ENCODE peak calls at places on chromosomes 5 and 9, in five cellular contexts. A, S, I, W and D are unnamed samples.

GRCh38 chr5:452856-453710 is 10.1 kb downstream of the EXOC3 start:
- DNase-seq in W (no peak), S (no peak), I (no peak), A (no peak), D (no peak)

GRCh38 chr5:132180134-132180745 is 47.4 kb downstream of the P4HA2 start:
- DNase-seq in S (peak), I (no peak), A (peak), W (peak), D (peak)

GRCh38 chr5:81354093-81354492 is 39.8 kb downstream of the ACOT12 start:
- DNase-seq in S (no peak), W (no peak), A (no peak), I (no peak), D (no peak)

GRCh38 chr9:5449521-5450359 is 602 bp upstream of the CD274 start:
- DNase-seq in A (no peak), I (no peak), S (no peak), W (no peak), D (no peak)

GRCh38 chr5:1011741-1012315 is 3.2 kb downstream of the NKD2 start:
- DNase-seq in W (no peak), S (no peak), I (no peak), A (no peak), D (no peak)

GRCh38 chr9:106862115-106862945 is 636 bp upstream of the ZNF462 start:
- DNase-seq in I (no peak), S (no peak), W (peak), A (no peak), D (peak)

GRCh38 chr9:137311171-137311970 is 9.3 kb upstream of the NRARP start:
- DNase-seq in I (no peak), W (no peak), S (peak), A (no peak), D (peak)

GRCh38 chr9:124771867-124772621 is 933 bp upstream of the NR6A1 start:
- DNase-seq in I (no peak), W (peak), S (peak), A (peak), D (peak)

GRCh38 chr9:128191406-128192046 is at the start of gene CIZ1:
- DNase-seq in W (peak), S (peak), I (no peak), A (peak), D (peak)

GRCh38 chr9:111957856-111958631 is 61.4 kb downstream of the UGCG start:
- DNase-seq in W (no peak), A (no peak), I (no peak), S (no peak), D (no peak)

GRCh38 chr5:9401786-9402472 is 143.9 kb downstream of the SEMA5A start:
- DNase-seq in W (no peak), S (no peak), I (no peak), A (no peak), D (no peak)

GRCh38 chr5:83493644-83494043 is 22.1 kb downstream of the VCAN start:
- DNase-seq in A (no peak), W (no peak), I (no peak), S (no peak), D (no peak)

GRCh38 chr5:51380603-51381207 is 2.5 kb upstream of the ISL1 start:
- DNase-seq in W (peak), A (peak), I (no peak), S (peak), D (peak)

GRCh38 chr9:114338187-114338586 is 8.5 kb downstream of the ORM2 start:
- DNase-seq in I (no peak), A (no peak), S (no peak), W (no peak), D (no peak)

GRCh38 chr5:92713361-92713875 is 867.6 kb downstream of the NR2F1-AS1 start:
- DNase-seq in W (no peak), I (no peak), A (no peak), S (no peak), D (no peak)

GRCh38 chr9:113988951-113989780 is 88.9 kb downstream of the AMBP start:
- DNase-seq in S (no peak), I (no peak), A (no peak), W (no peak), D (no peak)

GRCh38 chr5:169706758-169707450 is 69.8 kb downstream of the DOCK2 start:
- DNase-seq in W (peak), A (no peak), S (no peak), I (no peak), D (no peak)

GRCh38 chr5:90899014-90899604 is 340.5 kb downstream of the ADGRV1 start:
- DNase-seq in S (no peak), I (no peak), W (no peak), A (peak), D (no peak)

DNA sequence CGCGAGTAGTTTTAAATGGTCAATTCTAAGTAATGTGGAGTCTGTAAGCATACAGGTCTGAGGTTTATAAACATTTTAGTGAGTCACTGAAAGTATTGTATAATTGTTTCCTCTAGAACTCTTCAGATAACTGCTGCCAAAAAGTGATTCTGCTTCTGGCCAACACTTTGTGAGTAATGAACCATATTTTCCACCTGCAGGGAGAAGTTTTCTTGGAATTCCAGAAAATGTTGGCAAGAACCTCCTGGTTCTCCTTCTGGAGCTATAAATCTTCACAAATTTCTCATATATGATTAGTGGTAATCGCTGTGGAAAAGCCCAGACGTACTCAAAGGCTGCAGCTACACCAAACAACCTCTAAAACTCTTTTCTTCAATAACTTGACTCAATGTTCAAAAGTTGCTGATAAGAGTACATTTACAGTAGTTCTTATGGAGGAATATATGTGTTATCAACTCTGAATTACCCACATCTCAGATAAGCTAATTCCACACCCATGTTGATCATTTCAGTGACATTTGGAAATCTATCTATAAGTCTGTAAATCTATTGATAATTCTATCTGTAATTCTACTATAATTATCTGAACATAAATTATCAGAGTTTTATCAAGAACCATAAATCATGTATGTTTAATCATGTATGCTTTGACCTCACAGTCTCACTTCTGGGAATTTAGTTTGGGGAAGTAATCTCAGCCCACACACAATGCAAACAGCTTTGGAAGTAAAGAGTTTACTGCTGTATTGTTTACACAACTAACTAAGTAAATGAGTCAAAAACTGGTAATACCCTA is 74.1 kb downstream of the FNBP1 start:
- DNase-seq in A (no peak), W (no peak), I (no peak), S (no peak), D (no peak)
- TF ChIP-seq SMC3 in A (no peak), W (no peak), I (no peak), S (no peak), D (no peak)

GRCh38 chr5:52924458-52924857 is 64.7 kb upstream of the ITGA2 start:
- DNase-seq in S (no peak), W (no peak), A (no peak), I (no peak), D (no peak)

GRCh38 chr5:52925001-52925400 is 64.2 kb upstream of the ITGA2 start:
- DNase-seq in W (no peak), A (no peak), S (no peak), I (no peak), D (no peak)

GRCh38 chr5:52920929-52921328 is 68.2 kb upstream of the ITGA2 start:
- DNase-seq in A (no peak), W (no peak), S (no peak), I (no peak), D (no peak)

GRCh38 chr5:52922384-52922783 is 66.8 kb upstream of the ITGA2 start:
- DNase-seq in I (no peak), S (no peak), A (peak), W (peak), D (no peak)
- TF ChIP-seq REST in I (no peak), S (no peak), A (no peak), W (no peak), D (no peak)

DNA sequence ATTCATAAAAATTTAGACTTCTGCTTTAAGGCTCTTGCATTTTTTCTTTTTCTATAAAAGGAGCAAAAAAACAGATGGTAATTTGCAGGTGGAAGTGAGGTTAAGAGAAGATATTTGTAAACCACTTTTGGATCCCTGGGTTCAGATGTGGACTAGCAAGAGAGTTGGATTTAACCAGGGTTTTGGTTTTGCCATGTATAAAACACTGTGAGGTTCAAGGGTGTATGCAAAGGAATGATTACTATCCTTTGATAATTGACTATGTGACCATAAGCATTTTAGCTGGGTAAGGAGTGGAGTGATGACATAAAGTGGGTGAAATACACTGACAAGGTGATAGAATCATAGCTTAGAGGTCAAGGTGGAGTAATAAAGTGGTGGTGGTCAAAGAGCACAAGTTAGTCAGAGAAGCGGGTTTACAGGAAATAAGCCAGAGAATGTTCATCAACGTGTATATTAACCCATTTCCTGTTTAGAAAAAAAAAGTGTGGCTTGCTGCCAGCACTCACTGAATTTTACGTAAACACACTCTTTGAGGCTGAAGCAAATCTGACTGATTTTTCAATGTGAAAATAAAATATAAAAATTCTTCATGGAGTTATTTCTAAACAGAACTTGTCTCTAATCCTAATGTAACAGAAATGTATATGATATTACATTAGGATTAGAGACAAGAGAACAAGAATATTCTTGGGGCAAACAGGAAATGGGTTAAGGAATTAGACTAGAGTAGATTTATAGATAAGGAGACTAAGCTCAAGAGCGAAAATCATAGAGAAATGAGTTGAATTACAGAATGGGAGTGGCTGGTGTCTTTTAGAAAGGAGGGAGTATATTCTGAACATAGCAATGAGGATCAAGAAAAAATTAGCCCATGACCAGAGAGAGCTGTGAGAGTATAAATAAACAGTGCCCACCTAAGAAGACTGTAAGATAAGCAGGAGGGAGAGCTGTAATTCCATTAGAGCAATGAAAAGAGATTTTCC is 74.5 kb downstream of the CDKN2A start:
- DNase-seq in I (peak), A (peak), W (no peak), S (no peak), D (peak)
- TF ChIP-seq SMC3 in I (no peak), A (no peak), W (no peak), S (no peak), D (no peak)

GRCh38 chr5:43418561-43418960 is 6.4 kb upstream of the CCL28 start:
- DNase-seq in A (no peak), I (no peak), S (no peak), W (no peak), D (no peak)

GRCh38 chr5:43421450-43422133 is 9.4 kb upstream of the CCL28 start:
- DNase-seq in I (no peak), W (no peak), A (no peak), S (no peak), D (no peak)

GRCh38 chr5:43425965-43426364 is 13.8 kb upstream of the CCL28 start:
- DNase-seq in A (no peak), W (no peak), I (no peak), S (no peak), D (no peak)

GRCh38 chr5:43420241-43420640 is 8.1 kb upstream of the CCL28 start:
- DNase-seq in W (no peak), A (peak), S (no peak), I (no peak), D (no peak)

GRCh38 chr5:43422143-43422542 is 10.0 kb upstream of the CCL28 start:
- DNase-seq in I (no peak), A (peak), W (no peak), S (no peak), D (no peak)
- TF ChIP-seq REST in I (no peak), A (no peak), W (no peak), S (no peak), D (no peak)

DNA sequence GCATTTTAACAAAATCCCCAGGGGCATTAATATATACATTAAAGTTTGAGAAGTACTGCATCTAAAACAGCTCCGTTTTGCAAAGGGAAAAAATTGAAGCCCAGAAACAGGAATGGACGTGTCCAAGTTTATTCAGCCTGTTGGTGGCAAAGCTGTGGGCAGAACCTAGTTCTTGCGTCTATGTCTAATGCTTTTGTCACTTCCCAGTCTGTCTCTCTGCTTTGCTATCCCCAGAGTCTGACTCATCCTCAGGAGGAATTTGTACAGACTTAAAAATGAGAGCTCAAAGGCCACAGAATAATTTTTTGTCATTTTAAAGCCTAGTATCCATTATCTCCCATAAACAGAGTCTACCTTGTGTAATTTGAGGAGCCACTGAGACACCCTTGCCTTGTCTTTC is 330.9 kb upstream of the GRIA1 start:
- DNase-seq in I (no peak), A (no peak), S (no peak), W (no peak), D (no peak)
- TF ChIP-seq SMC3 in I (no peak), A (no peak), S (no peak), W (no peak), D (no peak)

GRCh38 chr9:97647996-97648395 is 14.4 kb downstream of the NCBP1 start:
- DNase-seq in W (no peak), S (no peak), A (no peak), I (no peak), D (no peak)
- TF ChIP-seq REST in W (no peak), S (no peak), A (no peak), I (no peak), D (no peak)